ENCODE peak calls at places on chromosome 6, in nine cellular contexts. W is ascending aorta; K is psoas muscle; Q is PC-3; C is CD4-positive, CD25-positive, alpha-beta regulatory T cell; I is Peyer's patch; S is lower lobe of right lung; M is CD8-positive, alpha-beta memory T cell; G is spleen. L is an unnamed sample. For H3K36me3, the result is how much of the 10 kb centered on the place peaks cover.

GRCh38 chr6:33431880-33432541 is 12.1 kb downstream of the SYNGAP1 start:
- DNase-seq in W (no peak), K (no peak), Q (no peak), C (no peak), I (no peak), S (peak), M (peak), G (peak), L (peak)

GRCh38 chr6:90144396-90144795 is 152.2 kb downstream of the BACH2 start:
- DNase-seq in W (no peak), K (no peak), Q (peak), C (no peak), I (no peak), S (no peak), M (no peak), G (no peak), L (no peak)

GRCh38 chr6:111427341-111428116 is 55.5 kb downstream of the REV3L start:
- DNase-seq in W (no peak), K (no peak), Q (peak), C (no peak), I (no peak), S (no peak), M (no peak), G (no peak), L (no peak)

GRCh38 chr6:51541847-51542246 is 545.6 kb downstream of the PKHD1 start:
- DNase-seq in W (no peak), K (no peak), Q (peak), C (no peak), I (no peak), S (no peak), M (no peak), G (no peak), L (no peak)

GRCh38 chr6:11538799-11539468 is 1.4 kb downstream of the TMEM170B start:
- DNase-seq in W (no peak), K (no peak), Q (no peak), C (no peak), I (no peak), S (no peak), M (no peak), G (no peak), L (no peak)

GRCh38 chr6:31067881-31068737 is 44.3 kb downstream of the C6orf15 start:
- DNase-seq in W (no peak), K (no peak), Q (no peak), C (no peak), I (no peak), S (no peak), M (no peak), G (no peak), L (no peak)

GRCh38 chr6:112833546-112834215 is 486.6 kb downstream of the RFPL4B start:
- DNase-seq in W (no peak), K (no peak), Q (no peak), C (no peak), I (no peak), S (no peak), M (no peak), G (no peak), L (no peak)

GRCh38 chr6:125002090-125002741 is 40.0 kb downstream of the RNF217 start:
- DNase-seq in W (no peak), K (no peak), Q (no peak), C (no peak), I (no peak), S (no peak), M (no peak), G (no peak), L (no peak)

GRCh38 chr6:23154159-23154558 is 584.8 kb downstream of the HDGFL1 start:
- DNase-seq in W (no peak), K (no peak), Q (no peak), C (no peak), I (no peak), S (no peak), M (no peak), G (no peak), L (no peak)

GRCh38 chr6:56073761-56074160 is 173.6 kb downstream of the COL21A1 start:
- DNase-seq in W (no peak), K (no peak), Q (no peak), C (no peak), I (no peak), S (no peak), M (no peak), G (no peak), L (no peak)

GRCh38 chr6:41122918-41123317 is 31.2 kb downstream of the TREML1 start:
- DNase-seq in W (no peak), K (no peak), Q (no peak), C (no peak), I (no peak), S (no peak), M (no peak), G (no peak), L (no peak)

GRCh38 chr6:156828280-156828703 is 51.1 kb downstream of the ARID1B start:
- DNase-seq in W (no peak), K (peak), Q (peak), C (no peak), I (no peak), S (no peak), M (no peak), G (no peak), L (no peak)

GRCh38 chr6:73984851-73985250 is 288.8 kb downstream of the CD109 start:
- DNase-seq in W (no peak), K (no peak), Q (no peak), C (no peak), I (no peak), S (no peak), M (no peak), G (no peak), L (no peak)

GRCh38 chr6:105136433-105137350 is 43.1 kb downstream of the POPDC3 start:
- DNase-seq in W (peak), K (peak), Q (no peak), C (no peak), I (peak), S (peak), M (peak), G (peak), L (peak)

GRCh38 chr6:51182884-51183283 is 364.2 kb downstream of the TFAP2B start:
- DNase-seq in W (no peak), K (no peak), Q (no peak), C (no peak), I (no peak), S (no peak), M (no peak), G (no peak), L (no peak)

GRCh38 chr6:116547358-116547757 is 1.9 kb upstream of the TRAPPC3L start:
- DNase-seq in W (no peak), K (no peak), Q (no peak), C (no peak), I (no peak), S (no peak), M (no peak), G (no peak), L (no peak)

GRCh38 chr6:169625376-169625775 is 76.5 kb downstream of the WDR27 start:
- DNase-seq in W (no peak), K (no peak), Q (no peak), C (no peak), I (no peak), S (peak), M (no peak), G (no peak), L (no peak)

GRCh38 chr6:3410385-3411360 is 46.2 kb downstream of the SLC22A23 start:
- DNase-seq in W (peak), K (peak), Q (peak), C (peak), I (peak), S (no peak), M (peak), G (no peak), L (no peak)

GRCh38 chr6:147909645-147910044 is 401.2 kb downstream of the SAMD5 start:
- DNase-seq in W (no peak), K (no peak), Q (peak), C (no peak), I (no peak), S (no peak), M (no peak), G (no peak), L (no peak)

GRCh38 chr6:63663147-63663877 is 27.7 kb downstream of the PHF3 start:
- DNase-seq in W (no peak), K (no peak), Q (peak), C (no peak), I (no peak), S (no peak), M (no peak), G (no peak), L (no peak)

GRCh38 chr6:137233561-137234504 is 14.6 kb upstream of the IFNGR1 start:
- DNase-seq in W (peak), K (peak), Q (peak), C (no peak), I (no peak), S (no peak), M (no peak), G (no peak), L (peak)

GRCh38 chr6:17059820-17060219 is 42.0 kb upstream of the STMND1 start:
- DNase-seq in W (no peak), K (no peak), Q (no peak), C (no peak), I (no peak), S (no peak), M (no peak), G (no peak), L (no peak)

GRCh38 chr6:137160763-137161162 is 12.7 kb downstream of the IL22RA2 start:
- DNase-seq in W (no peak), K (no peak), Q (peak), C (no peak), I (no peak), S (no peak), M (no peak), G (no peak), L (no peak)

GRCh38 chr6:147060636-147061035 is 143.6 kb upstream of the STXBP5 start:
- DNase-seq in W (no peak), K (no peak), Q (no peak), C (no peak), I (no peak), S (no peak), M (no peak), G (no peak), L (no peak)

GRCh38 chr6:157830354-157831017 is 7.4 kb downstream of the SNX9 start:
- DNase-seq in W (no peak), K (no peak), Q (no peak), C (no peak), I (no peak), S (no peak), M (no peak), G (no peak), L (no peak)

GRCh38 chr6:130717657-130718056 is 109.5 kb upstream of the SMLR1 start:
- DNase-seq in W (no peak), K (no peak), Q (no peak), C (no peak), I (no peak), S (no peak), M (no peak), G (no peak), L (no peak)

GRCh38 chr6:5582758-5583157 is 321.4 kb downstream of the FARS2 start:
- DNase-seq in W (no peak), K (no peak), Q (no peak), C (no peak), I (no peak), S (no peak), M (no peak), G (no peak), L (no peak)

GRCh38 chr6:119343167-119343566 is 6.4 kb downstream of the MAN1A1 start:
- DNase-seq in W (no peak), K (no peak), Q (no peak), C (no peak), I (no peak), S (no peak), M (no peak), G (no peak), L (no peak)

GRCh38 chr6:52839124-52840055 is 1.2 kb downstream of the GSTA5 start:
- DNase-seq in W (no peak), K (no peak), Q (peak), C (peak), I (peak), S (peak), M (peak), G (no peak), L (no peak)

GRCh38 chr6:164554700-164555479 is 754.5 kb downstream of the C6orf118 start:
- DNase-seq in W (no peak), K (no peak), Q (no peak), C (no peak), I (no peak), S (no peak), M (no peak), G (no peak), L (no peak)

GRCh38 chr6:139927236-139927635 is 552.8 kb upstream of the CITED2 start:
- DNase-seq in W (no peak), K (no peak), Q (peak), C (no peak), I (no peak), S (no peak), M (peak), G (no peak), L (no peak)

GRCh38 chr6:139925894-139926641 is 551.6 kb upstream of the CITED2 start:
- DNase-seq in W (no peak), K (no peak), Q (no peak), C (no peak), I (peak), S (no peak), M (no peak), G (no peak), L (peak)

GRCh38 chr6:139926711-139927110 is 552.3 kb upstream of the CITED2 start:
- DNase-seq in W (no peak), K (no peak), Q (no peak), C (no peak), I (no peak), S (no peak), M (no peak), G (no peak), L (no peak)

GRCh38 chr6:139923964-139924475 is 549.6 kb upstream of the CITED2 start:
- DNase-seq in W (no peak), K (no peak), Q (no peak), C (no peak), I (no peak), S (no peak), M (no peak), G (no peak), L (no peak)

GRCh38 chr6:139927742-139928305 is 553.4 kb upstream of the CITED2 start:
- DNase-seq in W (no peak), K (no peak), Q (no peak), C (no peak), I (no peak), S (no peak), M (no peak), G (no peak), L (no peak)
- H3K27ac ChIP-seq in W (peak), K (no peak), Q (no peak), C (no peak), I (no peak), S (no peak), M (no peak), G (no peak), L (peak)

GRCh38 chr6:154543638-154544037 is 33.2 kb upstream of the CNKSR3 start:
- DNase-seq in W (no peak), K (no peak), Q (no peak), C (no peak), I (no peak), S (no peak), M (no peak), G (no peak), L (no peak)
- H3K36me3 ChIP-seq in W (under half), K (under half), Q (under half), C (under half), I (under half), S (under half), M (under half), G (under half), L (under half)

GRCh38 chr6:166460473-166461437 is 78.0 kb upstream of the MPC1 start:
- DNase-seq in W (no peak), K (no peak), Q (no peak), C (no peak), I (peak), S (no peak), M (no peak), G (peak), L (no peak)
- H3K27ac ChIP-seq in W (no peak), K (no peak), Q (no peak), C (no peak), I (no peak), S (no peak), M (no peak), G (no peak), L (no peak)

GRCh38 chr6:167965602-167966539 is 31.6 kb upstream of the KIF25 start:
- DNase-seq in W (no peak), K (no peak), Q (no peak), C (no peak), I (no peak), S (no peak), M (no peak), G (no peak), L (no peak)
- H3K36me3 ChIP-seq in W (half or more), K (half or more), Q (under half), C (under half), I (under half), S (half or more), M (under half), G (under half), L (half or more)

DNA sequence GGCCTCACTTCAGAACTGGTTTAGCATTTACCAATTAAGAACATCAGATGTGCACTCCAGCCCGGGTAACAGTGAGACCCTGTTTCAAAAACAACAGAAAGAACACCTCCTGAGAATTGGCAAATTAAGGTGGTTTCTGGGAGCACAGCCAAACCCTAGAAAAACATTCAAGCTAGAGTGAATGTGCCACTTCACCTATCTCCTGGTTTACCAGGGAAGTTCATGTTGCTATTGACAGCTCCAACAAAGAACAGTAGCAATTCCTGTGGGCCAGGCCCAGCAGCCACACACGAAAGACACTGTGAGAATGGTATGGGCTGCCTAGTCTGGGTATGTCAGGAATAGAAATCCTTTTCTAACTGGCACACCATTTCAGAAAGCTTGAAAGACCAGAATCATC is 4.9 kb downstream of the POLR1C start:
- DNase-seq in W (no peak), K (no peak), Q (no peak), C (no peak), I (no peak), S (no peak), M (no peak), G (no peak), L (no peak)
- H3K27ac ChIP-seq in W (no peak), K (no peak), Q (no peak), C (no peak), I (no peak), S (no peak), M (no peak), G (no peak), L (no peak)

L was measured in tibial artery.